ENCODE peak calls at places on chromosomes 13 and 19, in six cellular contexts. Y is K562, L is neural progenitor cell, D is IMR-90, O is SK-N-SH, B is H9. Q is an unnamed sample.

GRCh38 chr13:102089177-102089576 is 312.7 kb downstream of the FGF14 start:
- DNase-seq in D (no peak), Y (no peak), L (no peak), O (no peak), B (no peak), Q (peak)

GRCh38 chr19:1076951-1077350 is 10.0 kb downstream of the ARHGAP45 start:
- DNase-seq in D (no peak), L (no peak), Y (no peak), O (no peak), B (no peak), Q (no peak)

GRCh38 chr19:35044317-35045117 is 3.0 kb downstream of the HPN start:
- DNase-seq in O (peak), D (peak), Y (peak), B (peak), L (peak), Q (peak)

GRCh38 chr13:24659239-24659638 is 21.0 kb upstream of the ATP12A start:
- DNase-seq in L (no peak), O (no peak), Y (no peak), B (no peak), D (no peak), Q (no peak)

GRCh38 chr13:61414686-61415664 is 674 bp downstream of the PCDH20 start:
- DNase-seq in L (peak), B (peak), O (peak), Y (no peak), D (no peak), Q (peak)

GRCh38 chr19:34725400-34725799 is 8.6 kb upstream of the ZNF181 start:
- DNase-seq in L (no peak), Y (no peak), O (no peak), D (no peak), B (no peak), Q (no peak)

GRCh38 chr13:42011601-42012401 is 36.6 kb upstream of the DGKH start:
- DNase-seq in D (no peak), O (no peak), Y (peak), B (peak), L (peak), Q (no peak)

GRCh38 chr13:89454736-89455135 is 1783.6 kb downstream of the SLITRK5 start:
- DNase-seq in Y (no peak), O (no peak), D (no peak), L (no peak), B (no peak), Q (no peak)

GRCh38 chr13:114099918-114100445 is 32.4 kb downstream of the RASA3 start:
- DNase-seq in Y (no peak), O (peak), L (peak), B (peak), D (peak), Q (peak)

GRCh38 chr19:3348042-3348441 is 18.3 kb upstream of the NFIC start:
- DNase-seq in B (no peak), O (no peak), D (no peak), L (no peak), Y (no peak), Q (no peak)

GRCh38 chr19:27392027-27392632 is 1820.8 kb downstream of the UQCRFS1 start:
- DNase-seq in Y (no peak), L (no peak), D (no peak), O (no peak), B (peak), Q (no peak)

GRCh38 chr13:20258208-20258962 is 26.3 kb upstream of the GJB6 start:
- DNase-seq in Y (no peak), B (no peak), O (no peak), L (no peak), D (no peak), Q (no peak)

GRCh38 chr13:47897411-47898050 is 103.5 kb downstream of the SUCLA2 start:
- DNase-seq in L (no peak), Y (no peak), D (peak), O (no peak), B (peak), Q (no peak)

GRCh38 chr19:13712767-13713201 is 51.5 kb upstream of the MRI1 start:
- DNase-seq in Y (no peak), L (no peak), B (no peak), D (no peak), O (no peak), Q (no peak)

GRCh38 chr19:13717194-13717643 is 47.1 kb upstream of the MRI1 start:
- DNase-seq in L (no peak), B (no peak), D (peak), O (no peak), Y (peak), Q (no peak)

GRCh38 chr19:13723206-13723605 is 41.1 kb upstream of the MRI1 start:
- DNase-seq in D (peak), B (no peak), O (no peak), L (no peak), Y (no peak), Q (peak)

DNA sequence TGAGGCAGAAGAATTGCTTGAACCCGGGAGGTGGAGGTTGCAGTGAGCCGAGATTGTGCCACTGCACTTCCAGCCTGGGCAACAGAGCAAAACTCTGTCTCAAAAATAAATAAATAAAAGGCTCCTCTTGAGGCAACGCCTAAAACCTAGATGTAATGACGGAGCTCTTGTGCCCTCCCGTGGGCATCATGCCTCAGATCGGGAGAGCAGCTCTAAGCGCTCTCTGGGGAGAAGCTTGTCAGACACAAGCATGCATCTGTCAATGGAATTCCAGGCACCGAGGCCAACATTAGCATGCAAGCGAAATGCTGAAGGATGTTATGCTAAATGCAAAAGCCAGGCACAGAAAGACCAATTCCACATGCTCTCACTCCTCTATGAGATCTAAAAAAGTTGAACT is 45.6 kb upstream of the MRI1 start:
- DNase-seq in L (peak), D (peak), O (peak), Y (peak), B (peak), Q (no peak)
- H3K9ac ChIP-seq in L (no peak), D (no peak), O (no peak), Y (no peak), B (no peak), Q (no peak)

GRCh38 chr13:108070925-108071324 is 144.4 kb downstream of the LIG4 start:
- DNase-seq in B (no peak), L (peak), O (no peak), D (no peak), Y (no peak), Q (no peak)
- H2AFZ ChIP-seq in B (no peak), L (peak), O (no peak), D (no peak), Y (no peak), Q (peak)

GRCh38 chr19:39325778-39326680 is 5.4 kb upstream of the LRFN1 start:
- DNase-seq in D (peak), Y (no peak), B (peak), O (peak), L (no peak), Q (peak)

GRCh38 chr19:39327318-39327717 is 6.7 kb upstream of the LRFN1 start:
- DNase-seq in L (peak), D (no peak), Y (no peak), B (no peak), O (no peak), Q (no peak)

GRCh38 chr19:39329948-39330347 is 5.9 kb downstream of the GMFG start:
- DNase-seq in O (no peak), B (no peak), Y (no peak), L (no peak), D (no peak), Q (no peak)

GRCh38 chr19:39324242-39324842 is 3.7 kb upstream of the LRFN1 start:
- DNase-seq in D (no peak), L (no peak), B (no peak), Y (no peak), O (no peak), Q (no peak)

GRCh38 chr19:39327990-39328705 is 7.5 kb upstream of the LRFN1 start:
- DNase-seq in D (peak), B (peak), L (peak), Y (peak), O (peak), Q (peak)
- H3K9ac ChIP-seq in D (no peak), B (no peak), L (no peak), Y (no peak), O (no peak), Q (peak)

DNA sequence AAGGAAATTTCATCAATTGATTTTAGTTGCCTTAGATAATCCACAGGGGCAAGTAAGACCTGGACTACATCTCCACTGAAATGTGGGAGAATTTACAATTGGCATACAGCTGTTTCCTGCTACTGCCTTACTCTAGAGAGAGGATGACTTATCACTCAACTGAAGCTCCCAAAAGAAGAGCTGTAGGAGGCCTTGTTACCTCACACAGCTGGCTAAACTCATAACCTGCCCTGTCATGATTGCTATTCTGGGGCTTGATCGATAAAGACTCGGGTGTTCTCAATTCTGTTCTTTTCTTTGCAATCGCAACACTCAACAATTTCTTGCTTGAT is 1396.4 kb downstream of the EFNB2 start:
- DNase-seq in D (no peak), Y (no peak), O (no peak), L (no peak), B (no peak), Q (no peak)
- H2AFZ ChIP-seq in D (peak), Y (no peak), O (no peak), L (peak), B (no peak), Q (no peak)

GRCh38 chr19:55209430-55210119 is at the start of gene PTPRH:
- DNase-seq in Y (no peak), O (no peak), D (no peak), L (no peak), B (no peak), Q (no peak)
- H3K9ac ChIP-seq in Y (peak), O (no peak), D (no peak), L (no peak), B (no peak), Q (no peak)

DNA sequence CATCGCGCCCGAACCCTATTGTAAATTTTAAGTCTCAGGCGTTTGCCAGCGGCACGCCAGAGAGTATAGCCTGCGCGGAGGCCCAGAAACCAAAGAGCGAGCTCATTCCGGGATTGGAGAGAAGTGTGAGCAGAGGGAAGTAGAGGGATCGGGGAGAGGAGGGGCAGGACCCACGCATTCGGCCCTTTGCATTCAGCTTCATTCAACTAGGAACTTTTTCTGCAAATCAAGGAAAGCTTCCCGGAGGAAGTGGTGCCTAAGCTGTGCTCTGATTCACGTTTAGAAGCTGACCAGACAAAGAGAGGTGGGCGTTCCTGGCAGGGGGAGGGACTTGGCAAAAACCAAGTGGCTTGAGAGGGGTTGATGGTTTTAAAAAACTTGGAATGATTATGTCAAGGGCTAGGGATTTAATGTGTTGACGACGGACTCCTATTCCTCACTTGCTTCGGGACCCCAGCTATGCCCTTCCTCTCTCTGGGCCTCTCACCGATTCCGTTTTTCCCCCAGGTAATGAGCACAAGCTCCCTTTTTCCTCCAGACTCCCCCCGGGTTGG is 858 bp upstream of the PRMT1 start:
- DNase-seq in B (peak), D (peak), L (peak), Y (peak), O (peak), Q (peak)
- H2AFZ ChIP-seq in B (no peak), D (peak), L (peak), Y (peak), O (peak), Q (no peak)

GRCh38 chr19:47603706-47604310 is 5.1 kb upstream of the BICRA start:
- DNase-seq in B (no peak), L (no peak), O (no peak), Y (peak), D (no peak), Q (no peak)

GRCh38 chr19:47600246-47601179 is 8.4 kb upstream of the BICRA start:
- DNase-seq in D (peak), O (peak), B (peak), Y (peak), L (peak), Q (peak)

GRCh38 chr19:47598407-47599349 is 10.3 kb upstream of the BICRA start:
- DNase-seq in D (peak), B (peak), O (no peak), Y (no peak), L (peak), Q (peak)

GRCh38 chr19:47595937-47596336 is 13.0 kb upstream of the BICRA start:
- DNase-seq in L (no peak), D (no peak), O (no peak), B (no peak), Y (no peak), Q (no peak)

GRCh38 chr19:47601180-47601904 is 7.6 kb upstream of the BICRA start:
- DNase-seq in L (no peak), D (no peak), O (no peak), B (no peak), Y (peak), Q (no peak)
- H3K9ac ChIP-seq in L (no peak), D (no peak), O (peak), B (no peak), Y (no peak), Q (peak)

Q was measured in mesenchymal stem cell.